ENCODE peak calls at places on chromosomes 2 and 18, in nine cellular contexts. One of them, this sample, is unnamed.

GRCh38 chr2:64918220-64918886 is 70.8 kb upstream of the SLC1A4 start:
- DNase-seq in substantia nigra: no peak
- DNase-seq in CD8-positive, alpha-beta T cell: no peak
- DNase-seq in uterus: no peak
- DNase-seq in heart right ventricle: no peak
- DNase-seq in prostate gland: no peak
- DNase-seq in gastrocnemius medialis: no peak
- DNase-seq in tibial nerve: no peak
- DNase-seq in body of pancreas: no peak
- DNase-seq in this sample: no peak

GRCh38 chr2:70964133-70964532 is 14.3 kb upstream of the ANKRD53 start:
- DNase-seq in heart right ventricle: no peak
- DNase-seq in substantia nigra: no peak
- DNase-seq in body of pancreas: no peak
- DNase-seq in CD8-positive, alpha-beta T cell: no peak
- DNase-seq in gastrocnemius medialis: no peak
- DNase-seq in tibial nerve: no peak
- DNase-seq in prostate gland: no peak
- DNase-seq in uterus: no peak
- DNase-seq in this sample: no peak

GRCh38 chr2:112757265-112757664 is 7.1 kb downstream of the CKAP2L start:
- DNase-seq in prostate gland: no peak
- DNase-seq in uterus: no peak
- DNase-seq in heart right ventricle: no peak
- DNase-seq in substantia nigra: no peak
- DNase-seq in body of pancreas: no peak
- DNase-seq in gastrocnemius medialis: no peak
- DNase-seq in CD8-positive, alpha-beta T cell: no peak
- DNase-seq in tibial nerve: no peak
- DNase-seq in this sample: no peak

GRCh38 chr18:73797419-73797818 is 350.2 kb downstream of the FBXO15 start:
- DNase-seq in substantia nigra: no peak
- DNase-seq in gastrocnemius medialis: no peak
- DNase-seq in CD8-positive, alpha-beta T cell: no peak
- DNase-seq in prostate gland: no peak
- DNase-seq in tibial nerve: no peak
- DNase-seq in heart right ventricle: no peak
- DNase-seq in uterus: no peak
- DNase-seq in body of pancreas: no peak
- DNase-seq in this sample: no peak

GRCh38 chr2:42906557-42907380 is 114.4 kb upstream of the HAAO start:
- DNase-seq in substantia nigra: no peak
- DNase-seq in prostate gland: no peak
- DNase-seq in CD8-positive, alpha-beta T cell: no peak
- DNase-seq in gastrocnemius medialis: no peak
- DNase-seq in uterus: peak; percentile 74
- DNase-seq in tibial nerve: peak; percentile 68
- DNase-seq in body of pancreas: no peak
- DNase-seq in heart right ventricle: peak; percentile 73
- DNase-seq in this sample: no peak

GRCh38 chr2:6554403-6554802 is 311.3 kb downstream of the CMPK2 start:
- DNase-seq in body of pancreas: no peak
- DNase-seq in heart right ventricle: no peak
- DNase-seq in gastrocnemius medialis: no peak
- DNase-seq in tibial nerve: no peak
- DNase-seq in uterus: no peak
- DNase-seq in prostate gland: no peak
- DNase-seq in substantia nigra: no peak
- DNase-seq in CD8-positive, alpha-beta T cell: no peak
- DNase-seq in this sample: no peak

GRCh38 chr18:50614838-50615237 is 55.0 kb downstream of the MAPK4 start:
- DNase-seq in gastrocnemius medialis: peak; percentile 75
- DNase-seq in heart right ventricle: no peak
- DNase-seq in substantia nigra: no peak
- DNase-seq in tibial nerve: peak; percentile 20
- DNase-seq in prostate gland: peak; percentile 86
- DNase-seq in uterus: no peak
- DNase-seq in body of pancreas: peak; percentile 18
- DNase-seq in CD8-positive, alpha-beta T cell: no peak
- DNase-seq in this sample: no peak

GRCh38 chr2:9312591-9312990 is 106.0 kb downstream of the ASAP2 start:
- DNase-seq in uterus: no peak
- DNase-seq in gastrocnemius medialis: no peak
- DNase-seq in body of pancreas: no peak
- DNase-seq in substantia nigra: no peak
- DNase-seq in prostate gland: no peak
- DNase-seq in CD8-positive, alpha-beta T cell: no peak
- DNase-seq in heart right ventricle: no peak
- DNase-seq in tibial nerve: no peak
- DNase-seq in this sample: no peak

GRCh38 chr2:119427756-119428155 is 3.9 kb upstream of the TMEM37 start:
- DNase-seq in body of pancreas: no peak
- DNase-seq in prostate gland: no peak
- DNase-seq in gastrocnemius medialis: no peak
- DNase-seq in heart right ventricle: no peak
- DNase-seq in CD8-positive, alpha-beta T cell: no peak
- DNase-seq in tibial nerve: no peak
- DNase-seq in uterus: no peak
- DNase-seq in substantia nigra: no peak
- DNase-seq in this sample: no peak
- H3K27ac ChIP-seq in body of pancreas: no peak overlapping the region
- H3K27ac ChIP-seq in prostate gland: no peak overlapping the region
- H3K27ac ChIP-seq in gastrocnemius medialis: no peak overlapping the region
- H3K27ac ChIP-seq in heart right ventricle: no peak overlapping the region
- H3K27ac ChIP-seq in CD8-positive, alpha-beta T cell: no peak overlapping the region
- H3K27ac ChIP-seq in tibial nerve: no peak overlapping the region
- H3K27ac ChIP-seq in uterus: no peak overlapping the region
- H3K27ac ChIP-seq in substantia nigra: no peak overlapping the region
- H3K27ac ChIP-seq in this sample: no peak overlapping the region

GRCh38 chr2:180717588-180717987 is 262.8 kb upstream of the UBE2E3 start:
- DNase-seq in prostate gland: no peak
- DNase-seq in heart right ventricle: no peak
- DNase-seq in gastrocnemius medialis: no peak
- DNase-seq in substantia nigra: no peak
- DNase-seq in CD8-positive, alpha-beta T cell: no peak
- DNase-seq in body of pancreas: no peak
- DNase-seq in uterus: no peak
- DNase-seq in tibial nerve: no peak
- DNase-seq in this sample: no peak
- H3K27ac ChIP-seq in prostate gland: no peak overlapping the region
- H3K27ac ChIP-seq in heart right ventricle: no peak overlapping the region
- H3K27ac ChIP-seq in gastrocnemius medialis: no peak overlapping the region
- H3K27ac ChIP-seq in substantia nigra: no peak overlapping the region
- H3K27ac ChIP-seq in CD8-positive, alpha-beta T cell: no peak overlapping the region
- H3K27ac ChIP-seq in body of pancreas: no peak overlapping the region
- H3K27ac ChIP-seq in uterus: no peak overlapping the region
- H3K27ac ChIP-seq in tibial nerve: no peak overlapping the region
- H3K27ac ChIP-seq in this sample: no peak overlapping the region

DNA sequence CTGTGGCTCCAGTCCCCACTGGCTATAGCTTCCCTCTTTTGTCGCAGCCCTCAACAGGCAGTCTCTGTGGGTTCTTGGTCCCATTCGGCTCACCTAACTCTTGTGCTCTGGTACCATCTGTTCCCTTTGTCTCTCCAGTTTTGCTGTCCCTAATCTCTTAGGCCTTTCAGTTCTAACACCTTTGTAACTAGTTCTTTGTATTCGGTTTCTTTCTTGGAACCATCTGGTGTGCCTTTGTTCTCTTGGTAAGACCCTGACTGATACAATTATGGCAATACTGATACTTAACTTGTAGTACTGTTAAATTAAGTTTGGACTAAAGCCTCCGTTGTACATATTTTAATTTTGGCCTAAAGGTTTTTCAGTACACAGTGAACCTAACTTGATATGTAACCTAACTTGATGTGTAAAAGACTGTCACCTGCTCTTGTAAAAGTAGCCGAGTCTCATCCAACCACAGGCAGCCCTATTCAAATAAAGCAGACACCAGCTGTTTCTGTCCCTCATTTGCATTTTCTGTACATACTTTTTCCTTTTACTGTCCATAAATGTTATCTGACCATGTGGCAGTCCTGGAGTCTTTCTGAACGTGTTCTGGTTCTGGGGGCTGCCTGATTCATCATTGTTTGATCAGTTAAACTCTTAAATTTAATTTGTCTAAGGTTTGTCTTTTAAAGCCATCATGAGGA is 4.8 kb upstream of the MRPL44 start:
- DNase-seq in body of pancreas: no peak
- DNase-seq in substantia nigra: no peak
- DNase-seq in tibial nerve: no peak
- DNase-seq in prostate gland: no peak
- DNase-seq in CD8-positive, alpha-beta T cell: no peak
- DNase-seq in heart right ventricle: no peak
- DNase-seq in uterus: no peak
- DNase-seq in gastrocnemius medialis: no peak
- DNase-seq in this sample: no peak
- H3K27ac ChIP-seq in body of pancreas: no peak overlapping the region
- H3K27ac ChIP-seq in substantia nigra: no peak overlapping the region
- H3K27ac ChIP-seq in tibial nerve: no peak overlapping the region
- H3K27ac ChIP-seq in prostate gland: peak overlapping the region; percentile 69
- H3K27ac ChIP-seq in CD8-positive, alpha-beta T cell: no peak overlapping the region
- H3K27ac ChIP-seq in heart right ventricle: no peak overlapping the region
- H3K27ac ChIP-seq in uterus: no peak overlapping the region
- H3K27ac ChIP-seq in gastrocnemius medialis: no peak overlapping the region
- H3K27ac ChIP-seq in this sample: no peak overlapping the region

GRCh38 chr2:73089270-73090030 is 17.9 kb upstream of the SFXN5 start:
- DNase-seq in substantia nigra: no peak
- DNase-seq in body of pancreas: peak; percentile 45
- DNase-seq in tibial nerve: no peak
- DNase-seq in CD8-positive, alpha-beta T cell: no peak
- DNase-seq in uterus: peak; percentile 81
- DNase-seq in gastrocnemius medialis: no peak
- DNase-seq in heart right ventricle: no peak
- DNase-seq in prostate gland: no peak
- DNase-seq in this sample: no peak
- H3K27ac ChIP-seq in substantia nigra: no peak overlapping the region
- H3K27ac ChIP-seq in body of pancreas: peak overlapping the region; percentile 1
- H3K27ac ChIP-seq in tibial nerve: peak overlapping the region; percentile 75
- H3K27ac ChIP-seq in CD8-positive, alpha-beta T cell: no peak overlapping the region
- H3K27ac ChIP-seq in uterus: peak overlapping the region; percentile 73
- H3K27ac ChIP-seq in gastrocnemius medialis: no peak overlapping the region
- H3K27ac ChIP-seq in heart right ventricle: peak overlapping the region; percentile 31
- H3K27ac ChIP-seq in prostate gland: no peak overlapping the region
- H3K27ac ChIP-seq in this sample: no peak overlapping the region

DNA sequence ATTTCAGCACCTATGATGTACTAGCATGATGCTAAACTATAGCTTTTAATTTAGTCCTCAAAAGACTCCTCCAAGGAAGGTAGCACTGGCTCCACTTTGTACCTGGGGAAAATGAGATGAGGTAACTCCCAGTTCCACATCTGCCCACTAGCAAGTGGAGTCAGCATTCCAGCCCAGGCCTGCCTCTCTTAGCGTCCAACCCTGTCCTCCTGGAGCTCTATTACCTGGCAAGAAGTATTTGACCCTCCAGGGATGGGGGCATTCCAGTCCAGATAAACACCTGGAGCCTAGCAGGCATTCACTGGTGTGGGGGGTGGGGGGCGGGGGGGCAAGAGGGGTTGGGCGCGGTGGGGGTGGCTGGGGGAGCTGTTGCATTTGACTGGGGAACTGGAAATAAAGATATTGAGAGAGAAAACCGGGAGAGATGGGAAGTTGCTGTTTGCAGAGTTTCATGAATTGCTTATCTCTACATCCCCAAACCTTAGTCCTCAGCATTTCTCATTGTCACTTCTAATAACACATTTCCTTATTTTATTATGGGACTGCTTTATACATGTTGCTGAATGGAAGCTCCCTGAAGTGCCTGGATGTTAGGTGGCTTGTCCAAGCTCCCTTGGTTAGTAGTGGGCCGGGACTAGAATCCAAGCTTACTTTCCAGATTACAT is 22.0 kb upstream of the FZD5 start:
- DNase-seq in uterus: no peak
- DNase-seq in tibial nerve: no peak
- DNase-seq in gastrocnemius medialis: no peak
- DNase-seq in prostate gland: no peak
- DNase-seq in substantia nigra: no peak
- DNase-seq in heart right ventricle: no peak
- DNase-seq in body of pancreas: no peak
- DNase-seq in CD8-positive, alpha-beta T cell: no peak
- DNase-seq in this sample: no peak
- H3K27ac ChIP-seq in uterus: no peak overlapping the region
- H3K27ac ChIP-seq in tibial nerve: no peak overlapping the region
- H3K27ac ChIP-seq in gastrocnemius medialis: no peak overlapping the region
- H3K27ac ChIP-seq in prostate gland: no peak overlapping the region
- H3K27ac ChIP-seq in substantia nigra: no peak overlapping the region
- H3K27ac ChIP-seq in heart right ventricle: peak overlapping the region; percentile 36
- H3K27ac ChIP-seq in body of pancreas: no peak overlapping the region
- H3K27ac ChIP-seq in CD8-positive, alpha-beta T cell: no peak overlapping the region
- H3K27ac ChIP-seq in this sample: no peak overlapping the region

GRCh38 chr2:86000938-86001312 is 104.8 kb downstream of the POLR1A start:
- DNase-seq in gastrocnemius medialis: no peak
- DNase-seq in body of pancreas: no peak
- DNase-seq in uterus: no peak
- DNase-seq in substantia nigra: no peak
- DNase-seq in tibial nerve: no peak
- DNase-seq in heart right ventricle: no peak
- DNase-seq in prostate gland: no peak
- DNase-seq in CD8-positive, alpha-beta T cell: no peak
- DNase-seq in this sample: no peak

GRCh38 chr2:86000131-86000937 is 105.4 kb downstream of the POLR1A start:
- DNase-seq in uterus: no peak
- DNase-seq in body of pancreas: no peak
- DNase-seq in prostate gland: no peak
- DNase-seq in gastrocnemius medialis: no peak
- DNase-seq in substantia nigra: no peak
- DNase-seq in CD8-positive, alpha-beta T cell: no peak
- DNase-seq in heart right ventricle: no peak
- DNase-seq in tibial nerve: no peak
- DNase-seq in this sample: no peak

GRCh38 chr2:85997016-85997970 is 108.4 kb downstream of the POLR1A start:
- DNase-seq in tibial nerve: no peak
- DNase-seq in gastrocnemius medialis: peak; percentile 57
- DNase-seq in CD8-positive, alpha-beta T cell: no peak
- DNase-seq in uterus: peak; percentile 79
- DNase-seq in substantia nigra: no peak
- DNase-seq in prostate gland: peak; percentile 30
- DNase-seq in heart right ventricle: peak; percentile 36
- DNase-seq in body of pancreas: no peak
- DNase-seq in this sample: peak; percentile 44

GRCh38 chr2:85998071-85998991 is 107.4 kb downstream of the POLR1A start:
- DNase-seq in prostate gland: no peak
- DNase-seq in body of pancreas: no peak
- DNase-seq in tibial nerve: peak; percentile 60
- DNase-seq in CD8-positive, alpha-beta T cell: no peak
- DNase-seq in substantia nigra: no peak
- DNase-seq in uterus: peak; percentile 53
- DNase-seq in heart right ventricle: peak; percentile 43
- DNase-seq in gastrocnemius medialis: no peak
- DNase-seq in this sample: no peak

GRCh38 chr2:85999131-85999831 is 106.4 kb downstream of the POLR1A start:
- DNase-seq in prostate gland: no peak
- DNase-seq in CD8-positive, alpha-beta T cell: peak; percentile 9
- DNase-seq in heart right ventricle: no peak
- DNase-seq in gastrocnemius medialis: no peak
- DNase-seq in body of pancreas: no peak
- DNase-seq in uterus: no peak
- DNase-seq in tibial nerve: no peak
- DNase-seq in substantia nigra: no peak
- DNase-seq in this sample: no peak
- H3K27ac ChIP-seq in prostate gland: no peak overlapping the region
- H3K27ac ChIP-seq in CD8-positive, alpha-beta T cell: peak overlapping the region; percentile 43
- H3K27ac ChIP-seq in heart right ventricle: peak overlapping the region; percentile 88
- H3K27ac ChIP-seq in gastrocnemius medialis: peak overlapping the region; percentile 68
- H3K27ac ChIP-seq in body of pancreas: no peak overlapping the region
- H3K27ac ChIP-seq in uterus: peak overlapping the region; percentile 89
- H3K27ac ChIP-seq in tibial nerve: peak overlapping the region; percentile 95
- H3K27ac ChIP-seq in substantia nigra: peak overlapping the region; percentile 54
- H3K27ac ChIP-seq in this sample: peak overlapping the region; percentile 68